ENCODE peak calls at places on chromosomes 5 and 9, in five cellular contexts. One of them, this sample, is unnamed.

GRCh38 chr9:99967457-99967856 is 61.0 kb downstream of the STX17 start:
- DNase-seq in Calu3: no peak
- DNase-seq in astrocyte of the spinal cord: no peak
- DNase-seq in AG10803: no peak
- DNase-seq in gastrocnemius medialis: no peak
- DNase-seq in this sample: no peak

GRCh38 chr5:16791036-16791705 is 144.9 kb downstream of the MYO10 start:
- DNase-seq in Calu3: peak
- DNase-seq in astrocyte of the spinal cord: peak
- DNase-seq in gastrocnemius medialis: no peak
- DNase-seq in AG10803: peak
- DNase-seq in this sample: no peak

GRCh38 chr5:9388941-9389674 is 156.8 kb downstream of the SEMA5A start:
- DNase-seq in gastrocnemius medialis: no peak
- DNase-seq in AG10803: no peak
- DNase-seq in Calu3: no peak
- DNase-seq in astrocyte of the spinal cord: no peak
- DNase-seq in this sample: no peak

GRCh38 chr9:129139233-129139992 is 28.2 kb downstream of the PTPA start:
- DNase-seq in astrocyte of the spinal cord: peak
- DNase-seq in gastrocnemius medialis: peak
- DNase-seq in Calu3: peak
- DNase-seq in AG10803: peak
- DNase-seq in this sample: peak

GRCh38 chr9:130927995-130928900 is 10.8 kb downstream of the FIBCD1 start:
- DNase-seq in astrocyte of the spinal cord: peak
- DNase-seq in AG10803: no peak
- DNase-seq in gastrocnemius medialis: no peak
- DNase-seq in Calu3: peak
- DNase-seq in this sample: no peak

GRCh38 chr5:110218994-110219393 is 507.5 kb downstream of the TMEM232 start:
- DNase-seq in gastrocnemius medialis: no peak
- DNase-seq in AG10803: no peak
- DNase-seq in Calu3: no peak
- DNase-seq in astrocyte of the spinal cord: no peak
- DNase-seq in this sample: no peak

GRCh38 chr9:122988919-122989614 is 44.4 kb upstream of the GPR21 start:
- DNase-seq in gastrocnemius medialis: no peak
- DNase-seq in astrocyte of the spinal cord: no peak
- DNase-seq in Calu3: no peak
- DNase-seq in AG10803: no peak
- DNase-seq in this sample: no peak

GRCh38 chr5:142726188-142726731 is 40.4 kb upstream of the FGF1 start:
- DNase-seq in gastrocnemius medialis: no peak
- DNase-seq in Calu3: no peak
- DNase-seq in AG10803: peak
- DNase-seq in astrocyte of the spinal cord: peak
- DNase-seq in this sample: no peak

GRCh38 chr9:122179054-122179689 is 19.5 kb downstream of the MORN5 start:
- DNase-seq in Calu3: no peak
- DNase-seq in AG10803: no peak
- DNase-seq in astrocyte of the spinal cord: no peak
- DNase-seq in gastrocnemius medialis: no peak
- DNase-seq in this sample: no peak

GRCh38 chr5:88806338-88806737 is 76.6 kb downstream of the MEF2C start:
- DNase-seq in gastrocnemius medialis: no peak
- DNase-seq in AG10803: no peak
- DNase-seq in Calu3: no peak
- DNase-seq in astrocyte of the spinal cord: no peak
- DNase-seq in this sample: no peak

GRCh38 chr9:107068581-107068980 is 205.6 kb downstream of the ZNF462 start:
- DNase-seq in astrocyte of the spinal cord: no peak
- DNase-seq in AG10803: no peak
- DNase-seq in gastrocnemius medialis: no peak
- DNase-seq in Calu3: no peak
- DNase-seq in this sample: no peak

GRCh38 chr5:119852140-119852539 is 222.8 kb downstream of the FAM170A start:
- DNase-seq in gastrocnemius medialis: no peak
- DNase-seq in Calu3: no peak
- DNase-seq in AG10803: no peak
- DNase-seq in astrocyte of the spinal cord: no peak
- DNase-seq in this sample: no peak

GRCh38 chr9:83778164-83778563 is 39.4 kb downstream of the GKAP1 start:
- DNase-seq in gastrocnemius medialis: no peak
- DNase-seq in AG10803: no peak
- DNase-seq in astrocyte of the spinal cord: no peak
- DNase-seq in Calu3: no peak
- DNase-seq in this sample: no peak

GRCh38 chr5:65978251-65978650 is 51.9 kb downstream of the ERBIN start:
- DNase-seq in AG10803: peak
- DNase-seq in Calu3: no peak
- DNase-seq in astrocyte of the spinal cord: no peak
- DNase-seq in gastrocnemius medialis: no peak
- DNase-seq in this sample: no peak

GRCh38 chr5:154611341-154611767 is 133.3 kb upstream of the HAND1 start:
- DNase-seq in AG10803: peak
- DNase-seq in Calu3: no peak
- DNase-seq in gastrocnemius medialis: no peak
- DNase-seq in astrocyte of the spinal cord: no peak
- DNase-seq in this sample: no peak

GRCh38 chr5:39569857-39570256 is 145.1 kb upstream of the DAB2 start:
- DNase-seq in gastrocnemius medialis: no peak
- DNase-seq in Calu3: no peak
- DNase-seq in AG10803: no peak
- DNase-seq in astrocyte of the spinal cord: no peak
- DNase-seq in this sample: no peak

GRCh38 chr5:150262502-150262901 is 27.1 kb downstream of the CAMK2A start:
- DNase-seq in gastrocnemius medialis: no peak
- DNase-seq in astrocyte of the spinal cord: no peak
- DNase-seq in AG10803: no peak
- DNase-seq in Calu3: no peak
- DNase-seq in this sample: no peak

GRCh38 chr9:121736964-121737462 is 85.6 kb downstream of the DAB2IP start:
- DNase-seq in astrocyte of the spinal cord: no peak
- DNase-seq in AG10803: no peak
- DNase-seq in gastrocnemius medialis: no peak
- DNase-seq in Calu3: peak
- DNase-seq in this sample: no peak

GRCh38 chr9:21153688-21154608 is 12.3 kb upstream of the IFNW1 start:
- DNase-seq in astrocyte of the spinal cord: peak
- DNase-seq in Calu3: peak
- DNase-seq in gastrocnemius medialis: no peak
- DNase-seq in AG10803: no peak
- DNase-seq in this sample: no peak

GRCh38 chr9:79254900-79255651 is 316.7 kb upstream of the TLE4 start:
- DNase-seq in astrocyte of the spinal cord: peak
- DNase-seq in gastrocnemius medialis: no peak
- DNase-seq in Calu3: no peak
- DNase-seq in AG10803: no peak
- DNase-seq in this sample: no peak

GRCh38 chr9:98236881-98237487 is 18.5 kb downstream of the TBC1D2 start:
- DNase-seq in AG10803: no peak
- DNase-seq in gastrocnemius medialis: no peak
- DNase-seq in astrocyte of the spinal cord: no peak
- DNase-seq in Calu3: no peak
- DNase-seq in this sample: no peak

GRCh38 chr9:105373723-105374122 is 74.1 kb upstream of the FSD1L start:
- DNase-seq in Calu3: no peak
- DNase-seq in astrocyte of the spinal cord: no peak
- DNase-seq in AG10803: no peak
- DNase-seq in gastrocnemius medialis: no peak
- DNase-seq in this sample: no peak

GRCh38 chr9:123390337-123391135 is 34.5 kb downstream of the CRB2 start:
- DNase-seq in astrocyte of the spinal cord: no peak
- DNase-seq in AG10803: no peak
- DNase-seq in gastrocnemius medialis: no peak
- DNase-seq in Calu3: no peak
- DNase-seq in this sample: no peak

GRCh38 chr5:73558950-73559349 is 6.5 kb downstream of the ANKRA2 start:
- DNase-seq in gastrocnemius medialis: no peak
- DNase-seq in AG10803: no peak
- DNase-seq in Calu3: no peak
- DNase-seq in astrocyte of the spinal cord: no peak
- DNase-seq in this sample: no peak

GRCh38 chr9:81069923-81070322 is 619.4 kb downstream of the TLE1 start:
- DNase-seq in Calu3: no peak
- DNase-seq in astrocyte of the spinal cord: peak
- DNase-seq in AG10803: no peak
- DNase-seq in gastrocnemius medialis: no peak
- DNase-seq in this sample: no peak

GRCh38 chr5:15010936-15011335 is 139.4 kb upstream of the ANKH start:
- DNase-seq in Calu3: no peak
- DNase-seq in AG10803: peak
- DNase-seq in gastrocnemius medialis: no peak
- DNase-seq in astrocyte of the spinal cord: no peak
- DNase-seq in this sample: no peak

GRCh38 chr5:127848098-127848497 is 144.9 kb downstream of the CCDC192 start:
- DNase-seq in astrocyte of the spinal cord: no peak
- DNase-seq in Calu3: no peak
- DNase-seq in gastrocnemius medialis: no peak
- DNase-seq in AG10803: no peak
- DNase-seq in this sample: no peak

GRCh38 chr5:82356808-82357671 is 78.9 kb upstream of the RPS23 start:
- DNase-seq in astrocyte of the spinal cord: peak
- DNase-seq in gastrocnemius medialis: peak
- DNase-seq in AG10803: peak
- DNase-seq in Calu3: peak
- DNase-seq in this sample: peak

GRCh38 chr9:124771867-124772621 is 933 bp upstream of the NR6A1 start:
- DNase-seq in astrocyte of the spinal cord: peak
- DNase-seq in Calu3: peak
- DNase-seq in AG10803: peak
- DNase-seq in gastrocnemius medialis: peak
- DNase-seq in this sample: peak

GRCh38 chr9:124769451-124770358 is 1.4 kb downstream of the NR6A1 start:
- DNase-seq in Calu3: peak
- DNase-seq in AG10803: no peak
- DNase-seq in astrocyte of the spinal cord: no peak
- DNase-seq in gastrocnemius medialis: no peak
- DNase-seq in this sample: no peak

GRCh38 chr9:124770359-124771020 is 621 bp downstream of the NR6A1 start:
- DNase-seq in AG10803: no peak
- DNase-seq in astrocyte of the spinal cord: no peak
- DNase-seq in gastrocnemius medialis: no peak
- DNase-seq in Calu3: peak
- DNase-seq in this sample: peak

GRCh38 chr9:124773473-124774130 is 2.5 kb upstream of the NR6A1 start:
- DNase-seq in astrocyte of the spinal cord: no peak
- DNase-seq in AG10803: no peak
- DNase-seq in gastrocnemius medialis: no peak
- DNase-seq in Calu3: no peak
- DNase-seq in this sample: no peak

DNA sequence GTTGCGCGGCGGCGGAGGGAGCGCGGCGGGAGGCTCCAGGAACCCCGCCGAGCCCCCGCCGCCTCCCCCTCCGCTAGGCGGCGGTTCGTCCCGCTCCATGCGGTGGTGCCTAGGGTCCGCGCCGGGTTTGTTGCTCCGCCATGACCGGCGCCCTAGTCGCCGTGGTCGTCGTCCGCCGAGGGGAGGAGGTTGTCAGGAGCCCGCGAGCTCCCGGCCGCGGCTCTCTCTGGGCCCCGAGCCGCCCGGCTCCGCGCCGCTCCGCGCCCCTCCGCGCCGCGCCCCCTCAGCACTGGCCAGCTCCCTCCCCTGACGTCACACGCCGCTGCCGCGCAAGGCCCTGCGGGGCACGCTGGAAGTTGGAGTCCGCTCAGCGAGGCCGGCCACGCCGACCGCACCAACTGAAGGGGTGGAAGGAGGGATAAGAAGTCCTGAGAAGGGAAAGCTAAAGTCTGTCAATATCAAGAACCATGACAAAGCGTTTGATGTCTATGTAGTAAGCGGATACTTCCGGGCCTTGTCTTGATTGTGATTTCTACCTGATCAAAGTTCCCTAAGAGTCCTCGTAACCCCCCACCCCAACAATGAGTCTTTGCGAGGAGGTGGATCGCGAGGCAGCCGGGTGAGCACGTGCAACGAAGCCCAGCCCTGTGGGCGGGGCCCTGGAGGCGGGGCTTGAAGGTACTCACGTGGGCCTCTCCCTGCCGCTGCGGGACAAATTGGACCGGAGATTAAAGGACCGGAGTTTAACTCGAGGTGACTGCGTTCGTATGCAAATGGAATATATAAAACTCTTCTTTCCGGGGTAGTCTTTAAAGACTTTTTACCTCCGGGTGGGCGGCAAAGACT is at the start of gene NR6A1:
- DNase-seq in gastrocnemius medialis: peak
- DNase-seq in Calu3: peak
- DNase-seq in astrocyte of the spinal cord: peak
- DNase-seq in AG10803: peak
- DNase-seq in this sample: peak
- TF ChIP-seq CTCF in gastrocnemius medialis: peak
- TF ChIP-seq CTCF in Calu3: peak
- TF ChIP-seq CTCF in astrocyte of the spinal cord: peak
- TF ChIP-seq CTCF in AG10803: no peak
- TF ChIP-seq CTCF in this sample: no peak

DNA sequence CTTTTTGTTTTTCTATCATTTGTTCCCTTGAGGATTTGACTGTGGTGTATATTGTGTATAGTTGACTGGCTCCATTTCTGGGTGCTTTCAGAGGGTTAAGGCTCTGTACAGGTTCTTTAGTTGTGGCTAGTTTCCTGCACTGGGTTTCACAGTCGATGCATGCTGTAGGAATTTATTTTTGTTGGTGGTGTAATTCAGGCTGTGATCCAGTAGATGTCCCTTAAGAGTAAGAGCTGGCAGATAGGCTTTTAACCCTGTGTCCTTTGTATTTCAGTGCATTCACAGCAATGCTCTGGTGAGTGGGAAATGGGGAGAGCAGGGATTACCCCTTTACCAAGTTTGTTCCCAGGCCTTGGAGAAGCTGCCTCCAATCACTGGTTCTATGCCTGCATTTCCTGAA is 112.9 kb downstream of the SPATA31D1 start:
- DNase-seq in Calu3: no peak
- DNase-seq in gastrocnemius medialis: no peak
- DNase-seq in astrocyte of the spinal cord: no peak
- DNase-seq in AG10803: no peak
- DNase-seq in this sample: no peak
- TF ChIP-seq CTCF in Calu3: no peak
- TF ChIP-seq CTCF in gastrocnemius medialis: no peak
- TF ChIP-seq CTCF in astrocyte of the spinal cord: no peak
- TF ChIP-seq CTCF in AG10803: no peak
- TF ChIP-seq CTCF in this sample: no peak

DNA sequence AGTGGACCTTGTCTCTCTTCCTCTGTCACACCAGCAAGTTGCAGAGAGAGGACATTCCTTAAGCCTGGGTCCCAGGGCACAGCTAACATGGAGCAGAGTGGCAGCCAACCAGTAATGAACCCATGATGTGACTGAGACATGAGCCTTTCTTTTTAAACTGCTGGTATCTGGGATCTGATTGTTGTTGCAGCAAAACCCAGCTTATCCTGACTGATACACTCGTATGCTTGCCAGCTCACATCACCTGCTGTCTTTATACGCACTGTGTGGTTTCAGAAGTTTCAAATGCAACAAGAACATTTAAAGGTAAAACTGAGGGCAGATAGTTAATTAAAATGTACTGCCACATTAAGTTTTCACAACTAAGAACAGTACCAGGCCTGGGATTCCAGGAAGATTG is 97.1 kb downstream of the HSD17B3 start:
- DNase-seq in Calu3: no peak
- DNase-seq in AG10803: no peak
- DNase-seq in gastrocnemius medialis: no peak
- DNase-seq in astrocyte of the spinal cord: no peak
- DNase-seq in this sample: peak
- TF ChIP-seq CTCF in Calu3: no peak
- TF ChIP-seq CTCF in AG10803: no peak
- TF ChIP-seq CTCF in gastrocnemius medialis: no peak
- TF ChIP-seq CTCF in astrocyte of the spinal cord: no peak
- TF ChIP-seq CTCF in this sample: no peak

GRCh38 chr5:208449-209114 is 9.4 kb downstream of the CCDC127 start:
- DNase-seq in gastrocnemius medialis: no peak
- DNase-seq in Calu3: no peak
- DNase-seq in AG10803: no peak
- DNase-seq in astrocyte of the spinal cord: no peak
- DNase-seq in this sample: no peak
- TF ChIP-seq CTCF in gastrocnemius medialis: no peak
- TF ChIP-seq CTCF in Calu3: no peak
- TF ChIP-seq CTCF in AG10803: no peak
- TF ChIP-seq CTCF in astrocyte of the spinal cord: no peak
- TF ChIP-seq CTCF in this sample: no peak

This sample was measured in lower leg skin.